ENCODE peak calls at places on chromosome 6, in nine cellular contexts. O is CD8-positive, alpha-beta T cell; J is OCI-LY7; A is fibroblast of pulmonary artery; T is ovary; R is tibial nerve; P is uterus; F is mucosa of descending colon; X is HFFc6. I is an unnamed sample.
A peak's percentile ranks its signal among the peaks of the same experiment; 100 is the strongest.

GRCh38 chr6:106089981-106090380 is 3.8 kb downstream of the PRDM1 start:
- DNase-seq in O (no peak), J (peak; percentile 77), A (peak; percentile 38), T (no peak), R (no peak), P (no peak), F (no peak), X (peak; percentile 51), I (no peak)

GRCh38 chr6:159529820-159530405 is 163.1 kb downstream of the SOD2 start:
- DNase-seq in O (no peak), J (no peak), A (no peak), T (no peak), R (no peak), P (peak; percentile 53), F (peak; percentile 32), X (no peak), I (no peak)

GRCh38 chr6:3259491-3259958 is 778 bp downstream of the PSMG4 start:
- DNase-seq in O (peak; percentile 25), J (peak; percentile 67), A (peak; percentile 31), T (no peak), R (no peak), P (no peak), F (peak; percentile 56), X (peak; percentile 41), I (peak; percentile 27)

GRCh38 chr6:119182875-119183274 is 104.4 kb upstream of the FAM184A start:
- DNase-seq in O (no peak), J (no peak), A (no peak), T (no peak), R (no peak), P (no peak), F (no peak), X (no peak), I (no peak)

GRCh38 chr6:78243519-78243918 is 590.7 kb downstream of the MEI4 start:
- DNase-seq in O (no peak), J (no peak), A (peak; percentile 50), T (no peak), R (no peak), P (no peak), F (no peak), X (no peak), I (peak; percentile 4)

GRCh38 chr6:50249493-50249892 is 199.8 kb upstream of the DEFB112 start:
- DNase-seq in O (no peak), J (no peak), A (peak; percentile 0), T (no peak), R (no peak), P (no peak), F (no peak), X (no peak), I (no peak)

GRCh38 chr6:79302341-79302740 is 67.9 kb upstream of the HMGN3 start:
- DNase-seq in O (no peak), J (no peak), A (no peak), T (no peak), R (no peak), P (no peak), F (no peak), X (no peak), I (peak; percentile 69)

GRCh38 chr6:54366647-54367327 is 58.5 kb downstream of the TINAG start:
- DNase-seq in O (no peak), J (no peak), A (peak; percentile 61), T (no peak), R (no peak), P (no peak), F (no peak), X (peak; percentile 4), I (peak; percentile 4)

GRCh38 chr6:143279385-143279784 is 171.1 kb downstream of the ADAT2 start:
- DNase-seq in O (no peak), J (peak; percentile 3), A (peak; percentile 38), T (no peak), R (no peak), P (no peak), F (peak; percentile 23), X (no peak), I (no peak)

GRCh38 chr6:49570474-49571079 is 20.1 kb downstream of the C6orf141 start:
- DNase-seq in O (no peak), J (no peak), A (peak; percentile 42), T (no peak), R (no peak), P (no peak), F (no peak), X (peak; percentile 2), I (no peak)

GRCh38 chr6:23320588-23320987 is 751.2 kb downstream of the HDGFL1 start:
- DNase-seq in O (no peak), J (no peak), A (no peak), T (no peak), R (no peak), P (no peak), F (no peak), X (no peak), I (no peak)

GRCh38 chr6:35218021-35218420 is 4.3 kb downstream of the SCUBE3 start:
- DNase-seq in O (no peak), J (no peak), A (peak; percentile 58), T (no peak), R (no peak), P (no peak), F (no peak), X (peak; percentile 26), I (no peak)

GRCh38 chr6:83708970-83709747 is at the start of gene SNAP91:
- DNase-seq in O (no peak), J (no peak), A (peak; percentile 2), T (peak; percentile 29), R (no peak), P (no peak), F (no peak), X (no peak), I (no peak)

GRCh38 chr6:129030231-129030630 is 147.3 kb downstream of the LAMA2 start:
- DNase-seq in O (no peak), J (no peak), A (no peak), T (no peak), R (no peak), P (no peak), F (no peak), X (no peak), I (no peak)

GRCh38 chr6:135358907-135359459 is 138.6 kb downstream of the AHI1 start:
- DNase-seq in O (no peak), J (no peak), A (peak; percentile 33), T (no peak), R (no peak), P (no peak), F (no peak), X (peak; percentile 59), I (peak; percentile 7)

GRCh38 chr6:89689732-89690131 is 51.2 kb upstream of the LYRM2 start:
- DNase-seq in O (no peak), J (no peak), A (no peak), T (no peak), R (no peak), P (no peak), F (no peak), X (no peak), I (no peak)

GRCh38 chr6:68968301-68968649 is 333.2 kb downstream of the ADGRB3 start:
- DNase-seq in O (no peak), J (no peak), A (no peak), T (no peak), R (no peak), P (no peak), F (no peak), X (no peak), I (no peak)
- TF ChIP-seq CTCF in O (no peak), J (peak; percentile 39), A (no peak), T (no peak), R (no peak), P (no peak), F (no peak), X (peak; percentile 7), I (peak; percentile 29)

DNA sequence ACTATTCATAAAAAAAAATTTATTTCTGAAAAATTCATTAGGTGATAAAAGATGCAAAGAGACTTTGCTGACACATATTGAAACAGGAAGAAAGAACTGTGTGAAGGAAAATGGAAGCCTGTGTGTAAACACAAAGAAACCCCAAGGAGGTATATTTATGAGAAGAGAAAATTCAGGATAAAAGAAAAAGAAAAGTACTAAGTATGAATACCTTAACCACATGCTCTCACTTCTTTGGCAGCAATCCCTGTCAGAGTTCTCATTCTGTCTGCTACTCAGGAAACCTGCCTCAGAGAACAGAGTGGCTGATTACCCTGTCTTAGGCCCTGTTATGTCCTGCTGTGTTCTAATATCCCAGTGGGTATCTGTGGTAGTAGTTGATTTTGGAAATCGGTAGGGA is 457.9 kb downstream of the TBC1D32 start:
- DNase-seq in O (no peak), J (no peak), A (no peak), T (no peak), R (no peak), P (no peak), F (no peak), X (no peak), I (no peak)
- TF ChIP-seq CTCF in O (no peak), J (no peak), A (no peak), T (no peak), R (no peak), P (no peak), F (no peak), X (no peak), I (no peak)

GRCh38 chr6:21586760-21587181 is 6.8 kb upstream of the SOX4 start:
- DNase-seq in O (no peak), J (no peak), A (no peak), T (no peak), R (peak; percentile 27), P (peak; percentile 46), F (peak; percentile 74), X (no peak), I (no peak)

GRCh38 chr6:21588812-21589811 is 4.4 kb upstream of the SOX4 start:
- DNase-seq in O (peak; percentile 80), J (peak; percentile 88), A (peak; percentile 92), T (peak; percentile 91), R (peak; percentile 77), P (peak; percentile 89), F (peak; percentile 96), X (peak; percentile 71), I (peak; percentile 67)

GRCh38 chr6:21587925-21588811 is 5.4 kb upstream of the SOX4 start:
- DNase-seq in O (peak; percentile 23), J (peak; percentile 60), A (peak; percentile 57), T (peak; percentile 75), R (no peak), P (peak; percentile 48), F (peak; percentile 77), X (no peak), I (peak; percentile 14)

GRCh38 chr6:21586300-21586699 is 7.3 kb upstream of the SOX4 start:
- DNase-seq in O (no peak), J (no peak), A (no peak), T (no peak), R (no peak), P (no peak), F (no peak), X (no peak), I (no peak)

GRCh38 chr6:21587182-21587924 is 6.2 kb upstream of the SOX4 start:
- DNase-seq in O (no peak), J (no peak), A (peak; percentile 76), T (peak; percentile 79), R (peak; percentile 17), P (peak; percentile 41), F (peak; percentile 72), X (peak; percentile 35), I (peak; percentile 31)
- TF ChIP-seq CTCF in O (peak; percentile 17), J (no peak), A (peak; percentile 24), T (peak; percentile 41), R (no peak), P (peak; percentile 32), F (no peak), X (peak; percentile 56), I (no peak)

DNA sequence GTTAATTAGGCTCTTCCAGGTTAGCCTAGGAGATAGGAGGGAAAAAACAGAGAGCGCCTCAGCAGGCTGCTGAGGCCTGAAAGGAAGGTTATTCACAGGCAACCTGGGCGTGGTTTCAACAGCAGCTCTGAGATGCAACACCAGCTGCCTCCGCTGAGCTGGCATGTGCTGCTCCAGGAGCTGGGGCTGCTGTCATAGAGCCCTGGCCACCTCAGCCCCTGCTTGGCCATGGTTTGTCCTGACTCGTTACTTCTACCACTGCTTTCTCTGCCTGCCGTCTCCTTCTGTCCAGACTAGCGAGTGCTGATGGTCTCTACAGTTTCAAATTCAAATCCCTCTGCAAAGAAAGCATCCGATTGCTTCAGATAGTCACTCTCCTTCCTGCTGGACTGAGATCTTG is 32.5 kb upstream of the RPP40 start:
- DNase-seq in O (no peak), J (no peak), A (peak; percentile 51), T (no peak), R (no peak), P (no peak), F (peak; percentile 58), X (no peak), I (peak; percentile 49)
- TF ChIP-seq CTCF in O (no peak), J (no peak), A (peak; percentile 3), T (no peak), R (no peak), P (no peak), F (no peak), X (no peak), I (no peak)

I was measured in RWPE1.